ENCODE peak calls at places on chromosomes 16 and 17, in eight cellular contexts. J is tibial artery, W is cardiac muscle cell, Q is mammary epithelial cell, N is GM20000, B is AG10803, G is sigmoid colon, O is endothelial cell of umbilical vein. C is an unnamed sample.

GRCh38 chr17:1758812-1759211 is 3.0 kb upstream of the SERPINF1 start:
- DNase-seq in J (no peak), W (no peak), Q (no peak), N (no peak), B (no peak), G (no peak), O (no peak), C (no peak)

GRCh38 chr17:36089888-36090836 is at the start of gene CCL3:
- DNase-seq in J (no peak), W (no peak), Q (peak), N (peak), B (no peak), G (no peak), O (no peak), C (no peak)

GRCh38 chr16:84299734-84300440 is 5.2 kb downstream of the WFDC1 start:
- DNase-seq in J (no peak), W (no peak), Q (no peak), N (no peak), B (no peak), G (peak), O (no peak), C (no peak)

GRCh38 chr16:11572301-11572995 is 14.3 kb downstream of the LITAF start:
- DNase-seq in J (peak), W (no peak), Q (no peak), N (no peak), B (no peak), G (no peak), O (no peak), C (no peak)

GRCh38 chr17:29847527-29847931 is 82.5 kb downstream of the SSH2 start:
- DNase-seq in J (no peak), W (peak), Q (no peak), N (no peak), B (no peak), G (no peak), O (no peak), C (no peak)

GRCh38 chr17:80731255-80731840 is 186.7 kb downstream of the RPTOR start:
- DNase-seq in J (no peak), W (no peak), Q (no peak), N (no peak), B (no peak), G (no peak), O (no peak), C (no peak)

GRCh38 chr17:64196626-64197025 is 66.4 kb downstream of the TEX2 start:
- DNase-seq in J (no peak), W (no peak), Q (no peak), N (no peak), B (peak), G (no peak), O (no peak), C (no peak)

GRCh38 chr16:50265260-50265659 is 1.1 kb upstream of the ADCY7 start:
- DNase-seq in J (peak), W (no peak), Q (no peak), N (no peak), B (no peak), G (peak), O (no peak), C (no peak)

GRCh38 chr16:51151951-51152663 is 1.0 kb upstream of the SALL1 start:
- DNase-seq in J (peak), W (peak), Q (no peak), N (peak), B (peak), G (no peak), O (no peak), C (no peak)

GRCh38 chr16:69910964-69911363 is 40.2 kb upstream of the CLEC18A start:
- DNase-seq in J (no peak), W (no peak), Q (no peak), N (no peak), B (no peak), G (no peak), O (no peak), C (no peak)

GRCh38 chr17:50318551-50319310 is 27.2 kb upstream of the XYLT2 start:
- DNase-seq in J (peak), W (no peak), Q (peak), N (no peak), B (no peak), G (no peak), O (no peak), C (no peak)

GRCh38 chr16:3953728-3954410 is 73.4 kb upstream of the CREBBP start:
- DNase-seq in J (peak), W (no peak), Q (no peak), N (no peak), B (no peak), G (peak), O (no peak), C (no peak)

GRCh38 chr17:50547736-50548083 is 736 bp downstream of the SPATA20 start:
- DNase-seq in J (no peak), W (no peak), Q (no peak), N (no peak), B (no peak), G (no peak), O (no peak), C (no peak)

GRCh38 chr17:33038740-33039139 is 47.1 kb downstream of the SPACA3 start:
- DNase-seq in J (no peak), W (peak), Q (peak), N (no peak), B (peak), G (no peak), O (peak), C (peak)
- TF ChIP-seq CTCF in J (peak), W (peak), Q (peak), N (peak), B (peak), G (peak), O (peak), C (no peak)

GRCh38 chr17:11736613-11737289 is 138.5 kb downstream of the DNAH9 start:
- DNase-seq in J (no peak), W (no peak), Q (no peak), N (no peak), B (no peak), G (no peak), O (no peak), C (no peak)
- TF ChIP-seq CTCF in J (no peak), W (no peak), Q (no peak), N (no peak), B (no peak), G (no peak), O (no peak), C (no peak)

GRCh38 chr16:24257965-24258364 is 1.8 kb downstream of the CACNG3 start:
- DNase-seq in J (no peak), W (no peak), Q (no peak), N (no peak), B (no peak), G (no peak), O (no peak), C (no peak)

GRCh38 chr16:24255446-24256352 is at the start of gene CACNG3:
- DNase-seq in J (no peak), W (peak), Q (peak), N (peak), B (peak), G (no peak), O (peak), C (no peak)

DNA sequence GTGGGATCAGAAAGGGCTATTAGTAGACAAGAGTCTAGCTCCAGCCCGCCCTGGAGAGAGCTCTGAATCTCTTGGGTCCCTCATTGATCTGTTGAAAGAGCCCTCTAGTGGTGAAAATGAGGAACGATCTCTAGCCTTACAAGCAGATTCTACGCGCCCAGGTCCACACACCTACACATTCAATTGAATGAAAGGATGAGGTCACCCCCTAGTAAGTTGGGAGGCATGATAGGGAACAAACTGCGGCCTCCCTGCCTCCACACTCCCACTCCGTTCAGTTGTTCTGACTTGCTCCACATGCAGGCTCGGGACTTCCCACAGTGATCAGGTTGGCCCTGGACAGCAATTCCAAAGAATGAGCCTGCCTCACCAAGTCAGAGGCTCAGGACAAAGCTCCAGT is 2.9 kb upstream of the CACNG3 start:
- DNase-seq in J (no peak), W (peak), Q (peak), N (peak), B (peak), G (no peak), O (peak), C (no peak)
- TF ChIP-seq CTCF in J (peak), W (peak), Q (peak), N (peak), B (peak), G (peak), O (peak), C (peak)

DNA sequence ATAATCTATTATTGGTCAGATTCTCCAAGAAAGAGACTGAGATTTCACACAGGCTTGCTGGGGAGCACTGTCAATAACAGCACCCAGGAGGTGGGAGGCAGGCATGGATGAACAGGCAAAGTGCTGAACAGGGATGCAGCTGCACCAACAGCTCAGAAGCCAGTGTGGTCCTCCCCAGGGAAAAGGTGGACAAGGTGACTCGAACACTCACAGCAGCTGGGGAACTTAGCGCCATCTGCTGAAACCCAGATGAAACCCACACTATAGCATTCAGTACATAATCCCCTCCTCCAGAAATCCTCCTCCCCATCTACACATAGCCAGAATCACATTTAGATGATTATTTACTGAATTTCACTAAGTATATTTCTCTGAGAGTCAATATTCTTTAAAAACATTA is 255.2 kb upstream of the WSB1 start:
- DNase-seq in J (no peak), W (no peak), Q (no peak), N (no peak), B (no peak), G (no peak), O (no peak), C (no peak)
- TF ChIP-seq CTCF in J (no peak), W (no peak), Q (no peak), N (no peak), B (no peak), G (no peak), O (no peak), C (no peak)

DNA sequence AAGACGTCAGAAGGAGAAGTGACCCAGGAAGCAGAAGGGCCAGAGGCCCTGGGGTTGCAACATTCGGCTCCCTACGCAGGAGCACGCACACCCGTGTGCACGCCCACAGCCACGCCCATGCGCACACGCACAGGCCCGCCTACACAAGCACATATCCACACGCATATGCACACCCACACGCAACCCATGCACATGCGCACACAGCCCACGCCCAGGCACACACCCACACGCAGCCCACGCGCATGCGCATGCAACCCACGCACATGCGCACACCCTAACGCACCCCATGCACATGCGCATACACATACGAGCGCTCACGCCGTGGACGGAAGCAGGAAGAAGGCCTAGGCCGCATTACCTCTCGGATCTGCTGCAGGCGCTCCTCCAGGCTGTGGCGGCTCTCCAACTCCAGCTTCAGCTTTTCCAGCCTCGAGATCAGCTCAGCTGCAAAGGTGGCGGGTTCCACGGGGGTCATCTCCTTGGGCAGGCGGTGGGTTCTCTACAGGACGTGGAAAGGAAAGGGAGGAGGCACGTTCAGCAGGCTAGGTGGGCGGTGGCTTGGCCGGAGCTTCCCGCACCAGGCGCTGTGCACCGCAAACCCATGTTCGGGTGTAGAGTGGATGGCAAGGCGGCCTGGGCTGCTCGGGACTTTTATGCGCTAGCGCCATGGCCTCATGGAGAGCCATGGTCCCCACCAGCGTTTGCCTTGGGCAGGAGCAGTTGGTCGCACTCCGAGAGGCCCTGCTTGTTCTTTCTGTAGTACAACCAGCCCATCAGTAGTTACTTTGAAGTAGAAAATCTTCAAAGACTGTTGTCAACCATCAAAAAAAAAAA is 23.4 kb downstream of the AXIN2 start:
- DNase-seq in J (no peak), W (no peak), Q (no peak), N (no peak), B (peak), G (no peak), O (no peak), C (no peak)
- TF ChIP-seq CTCF in J (no peak), W (no peak), Q (no peak), N (no peak), B (no peak), G (no peak), O (no peak), C (no peak)

DNA sequence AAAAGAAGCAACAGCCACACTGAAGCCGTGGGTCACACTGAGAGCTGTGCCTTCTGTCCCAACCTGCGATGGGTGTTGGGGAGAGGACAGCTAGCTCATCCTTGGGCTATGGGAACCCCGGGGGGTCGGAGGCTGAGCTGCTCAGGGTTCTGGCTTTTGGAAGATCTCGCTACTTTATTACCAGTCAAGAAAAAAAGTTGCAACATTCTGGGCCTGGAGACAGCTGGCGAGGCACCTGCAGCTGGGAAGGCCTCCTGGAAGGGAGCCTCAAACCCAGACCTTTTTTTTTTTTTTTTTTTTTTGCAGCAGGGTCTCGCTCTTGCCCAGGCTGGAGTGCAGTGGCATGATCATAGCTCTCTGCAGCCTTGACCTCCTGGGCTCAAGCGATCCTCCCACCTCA is 24.9 kb downstream of the TPSD1 start:
- DNase-seq in J (no peak), W (no peak), Q (no peak), N (no peak), B (no peak), G (no peak), O (no peak), C (no peak)
- TF ChIP-seq CTCF in J (no peak), W (no peak), Q (no peak), N (no peak), B (no peak), G (no peak), O (no peak), C (no peak)

GRCh38 chr17:76383645-76384221 is 676 bp upstream of the SPHK1 start:
- DNase-seq in J (no peak), W (peak), Q (no peak), N (peak), B (peak), G (no peak), O (peak), C (no peak)
- TF ChIP-seq CTCF in J (peak), W (peak), Q (peak), N (peak), B (peak), G (peak), O (no peak), C (peak)

DNA sequence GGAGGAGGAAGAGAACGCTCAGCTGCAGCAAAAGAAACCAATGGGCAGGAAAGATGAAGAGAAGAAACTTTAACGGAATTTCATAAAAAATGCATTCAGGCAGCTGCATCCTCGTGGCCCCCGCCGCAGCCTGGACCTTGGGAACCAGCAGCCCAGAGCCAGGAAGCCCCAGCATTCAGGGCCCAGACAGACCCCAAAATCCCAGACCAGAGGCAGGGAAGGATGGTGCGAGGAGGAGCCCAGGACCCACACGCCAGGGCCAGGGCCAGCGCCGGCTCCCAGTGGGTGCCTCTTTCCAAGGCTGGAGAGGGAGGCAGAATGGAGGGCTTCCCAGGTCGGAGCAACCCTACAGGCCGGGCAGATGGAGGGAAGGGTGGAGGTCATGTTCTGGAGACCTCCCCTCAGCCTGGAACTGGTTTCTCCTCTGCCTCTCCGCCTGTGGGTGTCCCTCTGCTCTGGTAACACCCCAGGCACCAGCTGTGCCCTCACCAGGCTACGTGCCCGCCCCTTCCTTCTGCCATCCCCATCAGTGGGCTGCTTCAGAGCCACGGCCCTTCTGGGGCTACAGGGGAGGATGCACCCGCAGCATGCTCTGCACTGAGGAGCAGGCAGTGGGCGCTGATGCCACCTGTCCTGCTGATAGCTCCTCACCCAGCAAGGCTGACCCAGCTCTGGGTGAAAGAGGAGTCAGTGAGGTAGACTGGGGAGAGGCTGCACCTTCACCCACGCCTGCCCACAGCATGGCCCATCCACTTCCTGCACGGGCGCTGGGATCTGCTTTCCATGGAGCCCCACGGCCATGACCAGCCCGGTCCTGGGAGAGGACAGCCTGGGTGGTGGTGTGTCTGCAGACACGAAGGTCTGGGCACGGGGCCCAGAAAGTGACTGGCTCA is 1.2 kb upstream of the MIF4GD start:
- DNase-seq in J (no peak), W (no peak), Q (no peak), N (no peak), B (peak), G (peak), O (no peak), C (no peak)
- TF ChIP-seq CTCF in J (no peak), W (no peak), Q (no peak), N (no peak), B (no peak), G (no peak), O (no peak), C (no peak)

DNA sequence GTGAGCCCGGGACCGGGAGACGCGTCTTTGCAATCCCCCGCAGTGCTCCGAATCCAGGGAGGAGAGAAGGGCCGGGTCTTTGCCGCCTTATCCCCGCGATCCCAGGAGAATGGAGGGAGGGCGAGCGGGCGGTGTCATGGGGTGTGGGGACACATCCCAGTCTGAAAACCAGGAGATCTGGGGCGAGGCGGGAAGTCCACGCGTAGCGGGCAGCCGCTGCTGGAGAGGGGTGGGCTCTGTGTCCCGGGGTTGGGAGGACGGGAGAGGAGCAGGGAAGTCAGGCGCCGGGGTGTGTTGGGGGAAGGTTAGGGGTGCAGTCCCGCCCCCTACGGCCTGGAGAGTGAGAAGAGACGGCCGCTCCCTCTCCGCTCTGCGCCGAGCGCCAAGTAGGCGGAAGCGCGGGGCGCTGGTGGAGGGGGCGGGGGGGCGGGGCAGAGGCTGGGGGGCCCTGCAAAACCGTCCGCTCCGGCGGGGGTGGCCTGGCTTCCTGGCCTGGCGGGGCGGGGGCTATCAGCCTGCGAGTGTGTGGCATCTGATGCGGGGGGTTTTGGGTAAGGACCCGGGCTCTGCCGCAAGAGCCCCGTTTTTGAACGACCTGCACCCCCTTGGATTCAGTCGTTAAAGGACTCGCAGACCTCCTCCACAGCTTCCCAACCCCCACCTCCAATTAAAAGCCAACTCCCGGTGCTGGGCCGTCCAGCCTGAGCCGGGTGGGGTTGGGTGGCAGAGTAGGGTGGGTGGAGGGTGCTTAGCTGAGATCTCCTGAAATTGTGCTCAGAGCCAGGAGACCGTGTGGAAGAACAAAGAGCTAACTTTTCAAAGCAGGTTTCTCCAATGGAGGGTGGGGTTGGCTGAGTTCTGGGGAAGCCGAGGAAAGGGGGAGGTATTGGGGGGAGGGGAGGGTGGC is 654 bp downstream of the LASP1 start:
- DNase-seq in J (peak), W (peak), Q (peak), N (peak), B (peak), G (peak), O (peak), C (peak)
- TF ChIP-seq CTCF in J (no peak), W (no peak), Q (no peak), N (no peak), B (no peak), G (no peak), O (no peak), C (peak)